ENCODE peak calls at places on chromosomes 7 and 10, in four cellular contexts. V is lower lobe of right lung; O is CD8-positive, alpha-beta T cell; A is right lobe of liver. N is an unnamed sample.

GRCh38 chr7:26860361-26860760 is 4.0 kb downstream of the SKAP2 start:
- DNase-seq in V (no peak), O (no peak), A (no peak), N (no peak)

GRCh38 chr7:90596745-90597526 is 815 bp downstream of the CDK14 start:
- DNase-seq in V (no peak), A (no peak), O (no peak), N (no peak)

GRCh38 chr7:104943502-104944343 is 70.3 kb upstream of the KMT2E start:
- DNase-seq in O (peak; percentile 46), A (peak; percentile 38), V (peak; percentile 80), N (no peak)

GRCh38 chr10:28838908-28839307 is 161.6 kb downstream of the BAMBI start:
- DNase-seq in O (no peak), V (no peak), A (no peak), N (no peak)

GRCh38 chr10:60444494-60445064 is 54.9 kb upstream of the ANK3 start:
- DNase-seq in O (no peak), V (no peak), A (no peak), N (no peak)

GRCh38 chr10:80459047-80459865 is 5.1 kb downstream of the TSPAN14 start:
- DNase-seq in V (peak; percentile 90), O (peak; percentile 66), A (peak; percentile 59), N (peak; percentile 82)

GRCh38 chr7:7682856-7683255 is 35.6 kb downstream of the RPA3 start:
- DNase-seq in V (no peak), O (no peak), A (no peak), N (no peak)

GRCh38 chr10:68253356-68253755 is 21.4 kb upstream of the ATOH7 start:
- DNase-seq in O (no peak), V (no peak), A (no peak), N (no peak)

GRCh38 chr7:131212114-131212513 is 115.6 kb upstream of the MKLN1 start:
- DNase-seq in V (no peak), O (no peak), A (no peak), N (no peak)

GRCh38 chr10:121036431-121036830 is 185.3 kb downstream of the WDR11 start:
- DNase-seq in V (no peak), A (no peak), O (no peak), N (no peak)

GRCh38 chr10:80477813-80478212 is 23.7 kb downstream of the TSPAN14 start:
- DNase-seq in V (no peak), O (no peak), A (no peak), N (no peak)

GRCh38 chr7:44286618-44287487 is 38.5 kb downstream of the CAMK2B start:
- DNase-seq in A (peak; percentile 19), V (peak; percentile 34), O (no peak), N (peak; percentile 23)

GRCh38 chr10:24349379-24350110 is 140.6 kb downstream of the KIAA1217 start:
- DNase-seq in A (no peak), O (no peak), V (no peak), N (no peak)

GRCh38 chr10:45470098-45471012 is 96.3 kb downstream of the ALOX5 start:
- DNase-seq in V (no peak), O (peak; percentile 43), A (peak; percentile 53), N (no peak)

GRCh38 chr10:131109746-131110145 is 201.8 kb downstream of the TCERG1L start:
- DNase-seq in V (no peak), A (no peak), O (no peak), N (no peak)

GRCh38 chr7:73700070-73700423 is 16.6 kb downstream of the BUD23 start:
- DNase-seq in A (no peak), V (no peak), O (no peak), N (no peak)
- H3K36me3 ChIP-seq in A (peaks cover 19% of the 10 kb centered on the region), V (peaks cover 48% of the 10 kb centered on the region), O (peaks cover 25% of the 10 kb centered on the region), N (peaks cover 65% of the 10 kb centered on the region)

GRCh38 chr10:79094412-79095175 is 25.8 kb downstream of the ZMIZ1 start:
- DNase-seq in V (no peak), O (no peak), A (no peak), N (no peak)

GRCh38 chr10:79097021-79097695 is 28.4 kb downstream of the ZMIZ1 start:
- DNase-seq in A (no peak), O (no peak), V (no peak), N (no peak)

GRCh38 chr10:79098061-79098460 is 29.3 kb downstream of the ZMIZ1 start:
- DNase-seq in V (no peak), O (no peak), A (no peak), N (no peak)

GRCh38 chr10:79095316-79095715 is 26.6 kb downstream of the ZMIZ1 start:
- DNase-seq in O (no peak), A (no peak), V (no peak), N (no peak)

DNA sequence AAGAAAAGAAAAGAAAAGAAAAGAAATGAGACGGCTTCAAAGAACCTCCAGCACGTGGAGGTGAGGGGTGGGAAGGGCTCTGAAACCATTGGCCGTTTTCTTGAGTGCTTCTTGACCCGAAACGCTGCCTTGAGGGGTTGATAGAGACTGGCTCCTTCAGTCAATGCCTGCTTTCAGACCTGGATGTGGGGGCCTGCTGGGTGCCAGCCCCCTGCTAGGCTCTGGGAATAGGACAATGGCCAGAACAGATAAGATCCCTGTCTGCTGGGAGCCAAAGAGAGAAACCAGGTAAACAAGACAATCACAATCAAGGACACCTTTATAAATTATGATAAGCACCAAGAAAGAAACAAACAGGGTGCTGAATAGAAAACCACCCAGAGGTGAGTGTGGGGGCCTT is 27.7 kb downstream of the ZMIZ1 start:
- DNase-seq in A (no peak), V (no peak), O (no peak), N (no peak)
- H3K4me1 ChIP-seq in A (peaks cover 6% of the 10 kb centered on the region), V (peaks cover 96% of the 10 kb centered on the region), O (no peaks in the 10 kb centered on the region), N (peaks cover 4% of the 10 kb centered on the region)

GRCh38 chr10:77147871-77148270 is 489.7 kb downstream of the KCNMA1 start:
- DNase-seq in V (no peak), A (no peak), O (no peak), N (no peak)

GRCh38 chr10:77151395-77151794 is 486.2 kb downstream of the KCNMA1 start:
- DNase-seq in A (no peak), O (no peak), V (no peak), N (no peak)

GRCh38 chr10:77146937-77147336 is 490.7 kb downstream of the KCNMA1 start:
- DNase-seq in O (no peak), A (no peak), V (no peak), N (no peak)

GRCh38 chr10:77152256-77152655 is 485.4 kb downstream of the KCNMA1 start:
- DNase-seq in O (no peak), A (no peak), V (no peak), N (no peak)

DNA sequence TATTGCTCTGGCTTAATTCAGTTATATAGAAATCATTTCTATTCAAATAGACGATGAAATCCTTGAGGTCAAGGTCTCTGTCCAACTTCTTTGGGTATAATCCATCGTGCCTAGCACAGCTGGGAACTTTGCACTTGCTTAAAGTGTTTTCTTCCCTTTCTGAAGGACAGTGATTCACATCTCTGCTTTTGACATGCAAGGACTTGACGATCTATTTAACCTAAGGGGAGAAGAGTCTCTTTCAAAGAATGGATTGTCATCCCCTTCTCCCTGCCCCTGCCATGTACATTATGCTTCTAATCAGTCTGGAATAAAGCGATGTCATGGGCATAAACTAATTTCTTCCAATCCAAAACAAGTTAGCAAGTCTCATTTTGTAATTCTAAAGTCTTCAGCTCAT is 488.6 kb downstream of the KCNMA1 start:
- DNase-seq in V (no peak), A (no peak), O (no peak), N (no peak)
- H3K36me3 ChIP-seq in V (no peaks in the 10 kb centered on the region), A (no peaks in the 10 kb centered on the region), O (no peaks in the 10 kb centered on the region), N (no peaks in the 10 kb centered on the region)

GRCh38 chr10:49080071-49080470 is 35.3 kb downstream of the VSTM4 start:
- DNase-seq in V (peak; percentile 65), A (no peak), O (no peak), N (no peak)

GRCh38 chr10:49082767-49083166 is 32.6 kb downstream of the VSTM4 start:
- DNase-seq in O (no peak), A (no peak), V (no peak), N (no peak)

GRCh38 chr10:49081532-49082275 is 33.6 kb downstream of the VSTM4 start:
- DNase-seq in V (no peak), O (no peak), A (peak; percentile 50), N (no peak)

GRCh38 chr10:49079499-49079898 is 35.8 kb downstream of the VSTM4 start:
- DNase-seq in V (no peak), O (no peak), A (no peak), N (no peak)

DNA sequence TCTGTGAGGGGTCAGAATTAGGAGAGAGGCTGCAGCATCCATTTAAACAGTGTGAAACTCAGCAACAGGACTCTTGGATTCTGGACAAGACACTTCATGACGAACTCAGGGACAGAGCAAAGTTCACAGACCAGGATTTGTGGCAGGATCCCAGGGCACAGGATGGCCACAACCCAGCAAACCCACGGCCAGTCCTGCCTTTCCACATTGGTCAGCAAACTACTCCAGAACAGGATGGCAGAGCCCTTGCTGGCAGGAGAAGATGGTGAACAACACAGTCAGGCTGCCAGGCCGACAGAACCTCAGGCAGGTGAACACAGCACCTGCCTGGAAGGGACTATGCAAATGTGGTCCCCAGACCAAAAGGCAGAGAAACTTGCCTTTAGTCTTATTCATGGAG is 34.4 kb downstream of the VSTM4 start:
- DNase-seq in V (no peak), A (peak; percentile 73), O (no peak), N (no peak)
- H3K4me1 ChIP-seq in V (peaks cover 55% of the 10 kb centered on the region), A (no peaks in the 10 kb centered on the region), O (no peaks in the 10 kb centered on the region), N (no peaks in the 10 kb centered on the region)

DNA sequence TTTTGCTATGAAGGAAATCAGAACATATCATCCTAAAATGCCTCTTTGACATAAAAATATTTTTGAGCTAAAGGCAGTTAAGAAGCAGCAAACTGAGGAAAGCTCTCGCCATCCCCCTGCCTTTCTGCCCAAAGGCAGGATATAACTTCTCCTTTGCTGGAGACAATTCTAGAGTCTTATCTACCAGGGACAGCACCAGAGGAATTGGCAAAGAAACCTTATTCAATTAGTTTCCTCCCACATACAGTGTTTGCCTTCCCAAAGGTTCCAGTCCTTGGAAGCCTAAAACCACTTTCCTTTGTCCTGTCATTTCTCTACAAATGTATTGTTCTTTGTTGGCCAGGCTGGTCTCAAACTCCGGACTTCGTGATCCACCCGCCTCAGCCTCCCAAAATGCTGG is 33.7 kb downstream of the MASTL start:
- DNase-seq in O (no peak), A (no peak), V (no peak), N (no peak)
- H3K36me3 ChIP-seq in O (peaks cover 8% of the 10 kb centered on the region), A (peaks cover 3% of the 10 kb centered on the region), V (peaks cover 46% of the 10 kb centered on the region), N (peaks cover 33% of the 10 kb centered on the region)

GRCh38 chr7:5594616-5595544 is 171.2 kb upstream of the TNRC18 start:
- DNase-seq in V (no peak), O (no peak), A (no peak), N (peak; percentile 60)

GRCh38 chr7:5597772-5598171 is 174.1 kb upstream of the TNRC18 start:
- DNase-seq in V (no peak), A (no peak), O (no peak), N (no peak)

GRCh38 chr7:5596896-5597246 is 173.2 kb upstream of the TNRC18 start:
- DNase-seq in A (no peak), V (no peak), O (no peak), N (no peak)

GRCh38 chr7:5596046-5596895 is 172.6 kb upstream of the TNRC18 start:
- DNase-seq in V (peak; percentile 71), A (peak; percentile 68), O (peak; percentile 56), N (peak; percentile 97)

GRCh38 chr7:5595545-5596045 is 172.0 kb upstream of the TNRC18 start:
- DNase-seq in O (no peak), V (no peak), A (no peak), N (peak; percentile 83)
- H3K4me1 ChIP-seq in O (peaks cover 33% of the 10 kb centered on the region), V (peaks cover 75% of the 10 kb centered on the region), A (no peaks in the 10 kb centered on the region), N (peaks cover 43% of the 10 kb centered on the region)

GRCh38 chr7:141696386-141696785 is 5.6 kb downstream of the DENND11 start:
- DNase-seq in V (no peak), A (no peak), O (no peak), N (no peak)
- H3K36me3 ChIP-seq in V (no peaks in the 10 kb centered on the region), A (no peaks in the 10 kb centered on the region), O (no peaks in the 10 kb centered on the region), N (no peaks in the 10 kb centered on the region)

GRCh38 chr10:22335204-22335956 is 9.9 kb upstream of the SPAG6 start:
- DNase-seq in V (peak; percentile 71), O (no peak), A (peak; percentile 50), N (no peak)
- H3K4me1 ChIP-seq in V (peaks cover 46% of the 10 kb centered on the region), O (peaks cover 52% of the 10 kb centered on the region), A (no peaks in the 10 kb centered on the region), N (peaks cover 10% of the 10 kb centered on the region)

N was measured in RWPE2.